ENCODE peak calls at places on chromosomes 5 and 9, in ten cellular contexts. X, Y, D, E, Q, R, M, U, A and W are unnamed samples.

GRCh38 chr5:63323926-63324325 is 638.3 kb downstream of the HTR1A start:
- DNase-seq in X (no peak), Y (no peak), D (no peak), E (no peak), Q (no peak), R (no peak), M (no peak), U (peak), A (no peak), W (no peak)

GRCh38 chr5:10457682-10458574 is 16.2 kb downstream of the ROPN1L start:
- DNase-seq in X (no peak), Y (peak), D (no peak), E (peak), Q (peak), R (no peak), M (no peak), U (no peak), A (peak), W (no peak)

GRCh38 chr5:114243281-114243982 is 118.4 kb upstream of the KCNN2 start:
- DNase-seq in X (no peak), Y (no peak), D (no peak), E (no peak), Q (no peak), R (no peak), M (no peak), U (no peak), A (no peak), W (no peak)

GRCh38 chr9:22165144-22165543 is 156.0 kb upstream of the CDKN2B start:
- DNase-seq in X (no peak), Y (no peak), D (no peak), E (no peak), Q (peak), R (no peak), M (no peak), U (no peak), A (no peak), W (no peak)

GRCh38 chr5:59301727-59302126 is 591.8 kb downstream of the PDE4D start:
- DNase-seq in X (no peak), Y (no peak), D (no peak), E (no peak), Q (no peak), R (no peak), M (no peak), U (no peak), A (no peak), W (no peak)

GRCh38 chr5:1000329-1000728 is 8.3 kb upstream of the NKD2 start:
- DNase-seq in X (no peak), Y (no peak), D (peak), E (no peak), Q (no peak), R (peak), M (no peak), U (no peak), A (no peak), W (no peak)

GRCh38 chr5:98102926-98103325 is 670.5 kb upstream of the RGMB start:
- DNase-seq in X (no peak), Y (no peak), D (no peak), E (no peak), Q (peak), R (no peak), M (no peak), U (no peak), A (no peak), W (no peak)

GRCh38 chr9:127572961-127573727 is 38.9 kb upstream of the STXBP1 start:
- DNase-seq in X (no peak), Y (peak), D (no peak), E (no peak), Q (peak), R (no peak), M (peak), U (no peak), A (no peak), W (no peak)

GRCh38 chr5:54610197-54610898 is 92.8 kb downstream of the SNX18 start:
- DNase-seq in X (no peak), Y (peak), D (no peak), E (no peak), Q (peak), R (no peak), M (no peak), U (no peak), A (no peak), W (no peak)

GRCh38 chr9:34454571-34455065 is 3.8 kb downstream of the FAM219A start:
- DNase-seq in X (no peak), Y (peak), D (peak), E (no peak), Q (peak), R (no peak), M (no peak), U (no peak), A (peak), W (no peak)

GRCh38 chr9:81002242-81002641 is 687.1 kb downstream of the TLE1 start:
- DNase-seq in X (no peak), Y (no peak), D (no peak), E (no peak), Q (no peak), R (no peak), M (no peak), U (no peak), A (no peak), W (no peak)

GRCh38 chr9:34337404-34337803 is 8.0 kb downstream of the NUDT2 start:
- DNase-seq in X (no peak), Y (peak), D (no peak), E (no peak), Q (peak), R (no peak), M (no peak), U (no peak), A (no peak), W (no peak)

GRCh38 chr9:7169717-7170348 is 412.1 kb downstream of the KDM4C start:
- DNase-seq in X (no peak), Y (peak), D (no peak), E (peak), Q (peak), R (no peak), M (no peak), U (no peak), A (no peak), W (no peak)

GRCh38 chr5:860506-861150 is 9.8 kb upstream of the ZDHHC11 start:
- DNase-seq in X (no peak), Y (no peak), D (no peak), E (no peak), Q (no peak), R (no peak), M (no peak), U (no peak), A (no peak), W (no peak)

GRCh38 chr9:70080481-70081119 is 37.0 kb downstream of the MAMDC2 start:
- DNase-seq in X (peak), Y (peak), D (peak), E (no peak), Q (peak), R (no peak), M (no peak), U (no peak), A (peak), W (no peak)

GRCh38 chr9:8486095-8486494 is 686.5 kb upstream of the DMAC1 start:
- DNase-seq in X (no peak), Y (peak), D (no peak), E (peak), Q (no peak), R (peak), M (peak), U (peak), A (no peak), W (no peak)

GRCh38 chr5:10726913-10727517 is 34.0 kb downstream of the DAP start:
- DNase-seq in X (no peak), Y (no peak), D (no peak), E (no peak), Q (no peak), R (no peak), M (no peak), U (no peak), A (no peak), W (no peak)

GRCh38 chr5:74360535-74361210 is 279.9 kb downstream of the ENC1 start:
- DNase-seq in X (no peak), Y (peak), D (no peak), E (no peak), Q (no peak), R (no peak), M (no peak), U (no peak), A (no peak), W (no peak)

GRCh38 chr5:111782171-111782570 is 25.2 kb upstream of the NREP start:
- DNase-seq in X (no peak), Y (peak), D (no peak), E (no peak), Q (peak), R (no peak), M (no peak), U (no peak), A (no peak), W (no peak)

GRCh38 chr9:82539126-82539525 is 523.8 kb downstream of the RASEF start:
- DNase-seq in X (no peak), Y (no peak), D (no peak), E (no peak), Q (no peak), R (no peak), M (no peak), U (no peak), A (no peak), W (no peak)

GRCh38 chr9:70466976-70467551 is 52.6 kb upstream of the KLF9 start:
- DNase-seq in X (no peak), Y (peak), D (no peak), E (no peak), Q (peak), R (no peak), M (no peak), U (no peak), A (no peak), W (no peak)

GRCh38 chr5:105849701-105850100 is 1821.0 kb downstream of the EFNA5 start:
- DNase-seq in X (no peak), Y (no peak), D (no peak), E (no peak), Q (peak), R (no peak), M (no peak), U (no peak), A (no peak), W (no peak)

GRCh38 chr9:72509635-72510034 is 11.8 kb upstream of the TMC1 start:
- DNase-seq in X (no peak), Y (peak), D (no peak), E (no peak), Q (peak), R (no peak), M (no peak), U (no peak), A (no peak), W (no peak)

GRCh38 chr5:103598997-103599556 is 36.5 kb upstream of the NUDT12 start:
- DNase-seq in X (no peak), Y (no peak), D (no peak), E (no peak), Q (peak), R (no peak), M (no peak), U (no peak), A (no peak), W (no peak)

GRCh38 chr9:112866662-112867274 is 23.9 kb downstream of the SLC46A2 start:
- DNase-seq in X (no peak), Y (peak), D (no peak), E (no peak), Q (peak), R (no peak), M (peak), U (no peak), A (no peak), W (no peak)

GRCh38 chr9:131745611-131746010 is 5.7 kb upstream of the RAPGEF1 start:
- DNase-seq in X (no peak), Y (no peak), D (no peak), E (peak), Q (no peak), R (no peak), M (no peak), U (no peak), A (no peak), W (no peak)

GRCh38 chr9:129080312-129080607 is 651 bp upstream of the DOLPP1 start:
- DNase-seq in X (no peak), Y (no peak), D (no peak), E (no peak), Q (no peak), R (no peak), M (no peak), U (no peak), A (no peak), W (no peak)

GRCh38 chr5:147037517-147038205 is 159.1 kb upstream of the PPP2R2B start:
- DNase-seq in X (no peak), Y (peak), D (no peak), E (no peak), Q (peak), R (no peak), M (no peak), U (no peak), A (no peak), W (peak)

GRCh38 chr5:171122372-171122771 is 186.7 kb upstream of the TLX3 start:
- DNase-seq in X (no peak), Y (peak), D (no peak), E (no peak), Q (no peak), R (no peak), M (peak), U (no peak), A (no peak), W (no peak)

GRCh38 chr5:11903614-11904269 is 504 bp downstream of the CTNND2 start:
- DNase-seq in X (no peak), Y (peak), D (no peak), E (no peak), Q (peak), R (no peak), M (no peak), U (no peak), A (peak), W (peak)

GRCh38 chr9:75152416-75152815 is 64.1 kb downstream of the OSTF1 start:
- DNase-seq in X (no peak), Y (no peak), D (no peak), E (no peak), Q (no peak), R (no peak), M (no peak), U (no peak), A (no peak), W (no peak)

GRCh38 chr5:180180846-180181245 is 28.2 kb downstream of the RASGEF1C start:
- DNase-seq in X (no peak), Y (no peak), D (no peak), E (no peak), Q (no peak), R (no peak), M (peak), U (no peak), A (no peak), W (no peak)

GRCh38 chr5:44911501-44911900 is 102.8 kb downstream of the MRPS30 start:
- DNase-seq in X (no peak), Y (no peak), D (no peak), E (no peak), Q (no peak), R (no peak), M (no peak), U (peak), A (no peak), W (no peak)

GRCh38 chr9:99126312-99126711 is 21.4 kb downstream of the TGFBR1 start:
- DNase-seq in X (no peak), Y (no peak), D (no peak), E (no peak), Q (peak), R (no peak), M (no peak), U (no peak), A (no peak), W (no peak)

GRCh38 chr5:122097391-122097790 is 19.3 kb upstream of the LOX start:
- DNase-seq in X (no peak), Y (no peak), D (no peak), E (no peak), Q (no peak), R (no peak), M (no peak), U (no peak), A (no peak), W (no peak)
- H3K27ac ChIP-seq in X (no peak), Y (no peak), D (no peak), E (no peak), Q (no peak), R (no peak), M (no peak), U (no peak), A (no peak), W (no peak)

GRCh38 chr9:133715866-133716563 is 22.1 kb downstream of the SARDH start:
- DNase-seq in X (peak), Y (peak), D (peak), E (no peak), Q (no peak), R (peak), M (no peak), U (no peak), A (no peak), W (peak)
- H3K27ac ChIP-seq in X (peak), Y (no peak), D (peak), E (no peak), Q (no peak), R (no peak), M (no peak), U (no peak), A (peak), W (no peak)

GRCh38 chr5:6719417-6719816 is 6.2 kb downstream of the TENT4A start:
- DNase-seq in X (no peak), Y (no peak), D (no peak), E (no peak), Q (no peak), R (no peak), M (peak), U (no peak), A (no peak), W (peak)

GRCh38 chr5:6721442-6721841 is 8.2 kb downstream of the TENT4A start:
- DNase-seq in X (peak), Y (no peak), D (peak), E (no peak), Q (peak), R (no peak), M (no peak), U (no peak), A (peak), W (peak)

GRCh38 chr5:6718161-6718681 is 5.0 kb downstream of the TENT4A start:
- DNase-seq in X (no peak), Y (no peak), D (no peak), E (no peak), Q (no peak), R (no peak), M (peak), U (no peak), A (no peak), W (peak)

GRCh38 chr5:6720561-6720921 is 7.3 kb downstream of the TENT4A start:
- DNase-seq in X (no peak), Y (no peak), D (no peak), E (no peak), Q (no peak), R (no peak), M (no peak), U (no peak), A (no peak), W (peak)

GRCh38 chr5:6719896-6720560 is 6.8 kb downstream of the TENT4A start:
- DNase-seq in X (no peak), Y (peak), D (no peak), E (no peak), Q (peak), R (no peak), M (peak), U (no peak), A (no peak), W (no peak)
- H3K27ac ChIP-seq in X (no peak), Y (no peak), D (no peak), E (no peak), Q (peak), R (no peak), M (no peak), U (no peak), A (no peak), W (no peak)

GRCh38 chr5:131773805-131774204 is 23.0 kb downstream of the FNIP1 start:
- DNase-seq in X (no peak), Y (no peak), D (no peak), E (no peak), Q (no peak), R (no peak), M (no peak), U (no peak), A (no peak), W (no peak)
- H3K27ac ChIP-seq in X (no peak), Y (no peak), D (no peak), E (no peak), Q (no peak), R (no peak), M (no peak), U (no peak), A (no peak), W (no peak)

GRCh38 chr9:4128876-4129275 is 171.0 kb downstream of the GLIS3 start:
- DNase-seq in X (no peak), Y (no peak), D (no peak), E (no peak), Q (no peak), R (no peak), M (no peak), U (no peak), A (no peak), W (no peak)

GRCh38 chr9:4126996-4127395 is 172.9 kb downstream of the GLIS3 start:
- DNase-seq in X (no peak), Y (peak), D (no peak), E (no peak), Q (peak), R (no peak), M (no peak), U (no peak), A (no peak), W (no peak)

GRCh38 chr9:4127873-4128272 is 172.0 kb downstream of the GLIS3 start:
- DNase-seq in X (no peak), Y (no peak), D (no peak), E (no peak), Q (no peak), R (no peak), M (no peak), U (no peak), A (no peak), W (no peak)

GRCh38 chr9:4137234-4137633 is 162.6 kb downstream of the GLIS3 start:
- DNase-seq in X (no peak), Y (peak), D (peak), E (no peak), Q (peak), R (no peak), M (no peak), U (no peak), A (no peak), W (peak)

DNA sequence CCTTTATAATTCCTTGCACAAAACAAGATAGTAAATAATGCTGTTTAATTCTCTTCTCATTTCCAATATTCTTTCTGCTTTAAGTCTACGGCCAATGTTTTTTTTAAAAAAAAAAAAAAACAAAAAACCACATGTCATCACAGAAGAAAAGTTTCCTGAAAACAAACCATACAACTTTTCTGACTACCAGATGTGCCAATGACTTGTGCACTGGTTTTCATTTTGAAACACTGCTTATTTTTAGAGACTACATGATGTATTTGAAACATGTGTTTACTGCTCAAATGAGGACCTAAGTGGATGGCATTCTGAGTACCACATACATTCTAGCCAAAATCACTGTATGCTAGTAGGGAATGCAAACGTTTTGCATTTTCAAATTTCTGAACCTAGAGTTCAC is 167.9 kb downstream of the GLIS3 start:
- DNase-seq in X (no peak), Y (no peak), D (no peak), E (no peak), Q (no peak), R (no peak), M (no peak), U (no peak), A (no peak), W (no peak)
- H3K27ac ChIP-seq in X (no peak), Y (no peak), D (no peak), E (no peak), Q (no peak), R (no peak), M (no peak), U (no peak), A (no peak), W (no peak)

DNA sequence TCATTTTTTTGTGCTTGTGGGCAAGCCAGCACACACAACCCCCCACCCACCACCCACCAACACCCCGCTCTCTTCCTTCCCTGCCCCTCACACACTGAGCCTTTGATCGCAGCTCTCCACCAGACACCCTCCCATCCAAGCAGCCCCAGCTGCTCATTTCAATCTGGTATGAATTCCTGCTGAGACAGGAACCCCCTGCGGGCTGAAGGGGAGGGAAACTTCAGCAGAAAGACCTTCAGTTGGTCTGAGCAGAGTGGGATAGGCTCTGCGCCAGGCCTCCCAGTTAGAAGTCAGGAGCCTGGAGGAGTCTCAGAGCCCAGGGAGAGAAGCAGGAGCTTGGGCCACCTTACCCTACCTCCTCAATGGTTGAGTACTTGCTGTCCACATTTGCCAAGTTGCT is 7.2 kb downstream of the PCDHGC5 start:
- DNase-seq in X (no peak), Y (peak), D (no peak), E (no peak), Q (no peak), R (no peak), M (no peak), U (no peak), A (no peak), W (no peak)
- H3K27ac ChIP-seq in X (no peak), Y (no peak), D (no peak), E (no peak), Q (no peak), R (no peak), M (no peak), U (no peak), A (no peak), W (no peak)

GRCh38 chr9:16530669-16531461 is 339.6 kb downstream of the BNC2 start:
- DNase-seq in X (no peak), Y (no peak), D (peak), E (no peak), Q (no peak), R (no peak), M (no peak), U (no peak), A (no peak), W (peak)

GRCh38 chr9:16524078-16524477 is 346.4 kb downstream of the BNC2 start:
- DNase-seq in X (no peak), Y (no peak), D (no peak), E (no peak), Q (no peak), R (no peak), M (no peak), U (no peak), A (no peak), W (no peak)

GRCh38 chr9:16521868-16522381 is 348.5 kb downstream of the BNC2 start:
- DNase-seq in X (no peak), Y (peak), D (peak), E (no peak), Q (peak), R (no peak), M (no peak), U (no peak), A (no peak), W (peak)

GRCh38 chr9:16524823-16525222 is 345.6 kb downstream of the BNC2 start:
- DNase-seq in X (no peak), Y (no peak), D (no peak), E (no peak), Q (no peak), R (no peak), M (no peak), U (no peak), A (no peak), W (no peak)

GRCh38 chr9:16526380-16526779 is 344.1 kb downstream of the BNC2 start:
- DNase-seq in X (no peak), Y (peak), D (no peak), E (no peak), Q (peak), R (no peak), M (no peak), U (no peak), A (no peak), W (no peak)
- H3K27ac ChIP-seq in X (no peak), Y (no peak), D (no peak), E (no peak), Q (peak), R (no peak), M (no peak), U (no peak), A (no peak), W (peak)